ENCODE peak calls at places on chromosomes 12 and 14, in four cellular contexts. X is AG04450, B is mucosa of descending colon, F is heart left ventricle. I is an unnamed sample. For H3K9me3, the result is how much of the 10 kb centered on the place peaks cover.

GRCh38 chr14:93764211-93764659 is 24.1 kb downstream of the PRIMA1 start:
- DNase-seq in B (no peak), F (peak), X (no peak), I (peak)

GRCh38 chr12:28535216-28535615 is 345.0 kb downstream of the CCDC91 start:
- DNase-seq in B (no peak), X (no peak), F (no peak), I (no peak)

GRCh38 chr12:118467576-118467975 is 91.2 kb downstream of the SUDS3 start:
- DNase-seq in X (no peak), B (no peak), F (no peak), I (no peak)

GRCh38 chr12:124694846-124695497 is 127.6 kb upstream of the NCOR2 start:
- DNase-seq in F (peak), X (no peak), B (no peak), I (no peak)

GRCh38 chr14:55599250-55599879 is 19.4 kb downstream of the KTN1 start:
- DNase-seq in B (peak), F (peak), X (no peak), I (no peak)

GRCh38 chr14:80388980-80389711 is 177.8 kb upstream of the DIO2 start:
- DNase-seq in B (no peak), F (no peak), X (peak), I (no peak)

GRCh38 chr12:6757028-6757689 is 4.2 kb upstream of the MLF2 start:
- DNase-seq in B (no peak), X (no peak), F (no peak), I (no peak)

GRCh38 chr14:51593397-51593796 is 58.3 kb upstream of the FRMD6 start:
- DNase-seq in X (no peak), F (no peak), B (no peak), I (no peak)

GRCh38 chr12:92208613-92209121 is 63.0 kb upstream of the BTG1 start:
- DNase-seq in F (no peak), X (no peak), B (peak), I (no peak)

GRCh38 chr12:95608252-95609033 is 57.2 kb upstream of the USP44 start:
- DNase-seq in F (peak), B (peak), X (no peak), I (no peak)

DNA sequence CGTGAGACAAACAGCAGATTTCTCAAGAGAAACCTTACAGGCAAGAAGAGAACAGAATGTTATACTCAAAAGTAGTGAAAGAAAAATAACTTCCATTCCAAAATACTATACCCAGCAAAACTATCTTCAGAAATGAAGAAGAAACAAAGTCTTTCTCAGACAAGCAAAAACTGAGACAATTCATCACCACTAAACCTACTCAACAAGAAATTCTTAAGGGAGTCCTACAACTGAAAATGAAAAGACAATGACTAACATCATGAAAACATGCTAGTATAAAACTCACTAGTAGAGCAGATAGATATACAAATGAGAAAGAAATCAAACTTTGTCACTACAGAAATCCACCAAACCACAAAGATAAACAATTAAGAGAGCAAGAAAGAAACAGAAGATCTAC is 106.5 kb downstream of the CEP83 start:
- DNase-seq in F (no peak), B (no peak), X (no peak), I (no peak)
- H3K9me3 ChIP-seq in F (under half), B (half or more), X (under half), I (under half)

DNA sequence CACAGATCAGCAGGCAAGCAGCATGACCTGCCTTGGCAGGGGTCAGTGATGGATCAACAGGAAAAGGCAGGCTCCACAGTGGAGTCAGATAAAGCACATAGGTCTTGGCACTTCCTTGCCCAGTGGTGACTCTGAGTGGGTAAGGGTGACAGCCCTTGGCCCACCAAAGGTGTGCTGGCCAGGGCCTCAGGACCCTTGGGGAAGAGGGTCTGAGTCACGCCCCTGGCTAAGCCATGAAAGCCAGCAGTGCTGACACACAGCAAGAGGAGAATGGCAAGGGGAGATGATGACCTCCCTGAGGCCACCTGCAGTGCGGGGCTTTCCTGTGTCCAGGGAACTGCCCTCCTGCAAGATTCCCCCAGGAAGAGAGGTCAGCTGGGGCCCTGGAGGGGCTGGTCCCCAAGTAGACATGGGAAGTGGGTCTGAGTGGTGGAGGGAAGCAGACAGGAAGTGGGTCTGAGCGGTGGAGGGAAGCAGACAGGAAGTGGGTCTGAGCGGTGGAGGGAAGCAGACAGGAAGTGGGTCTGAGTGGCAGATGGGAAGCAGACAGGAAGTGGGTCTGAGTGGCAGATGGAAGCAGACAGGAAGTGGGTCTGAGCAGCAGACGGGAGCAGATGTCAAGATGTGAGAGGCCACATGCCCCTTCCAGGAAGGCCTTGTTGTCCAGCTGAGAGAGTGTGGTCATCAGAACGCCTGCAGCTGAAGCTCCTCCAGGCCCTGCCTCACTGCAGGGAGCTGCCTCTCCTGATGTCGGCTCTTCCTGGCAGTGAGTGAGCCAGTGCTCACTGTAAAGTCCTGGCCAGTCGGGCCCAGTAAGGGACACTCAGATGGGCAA is 34.8 kb downstream of the DIO3 start:
- DNase-seq in X (no peak), F (no peak), B (no peak), I (no peak)
- H3K9me3 ChIP-seq in X (under half), F (under half), B (under half), I (under half)

DNA sequence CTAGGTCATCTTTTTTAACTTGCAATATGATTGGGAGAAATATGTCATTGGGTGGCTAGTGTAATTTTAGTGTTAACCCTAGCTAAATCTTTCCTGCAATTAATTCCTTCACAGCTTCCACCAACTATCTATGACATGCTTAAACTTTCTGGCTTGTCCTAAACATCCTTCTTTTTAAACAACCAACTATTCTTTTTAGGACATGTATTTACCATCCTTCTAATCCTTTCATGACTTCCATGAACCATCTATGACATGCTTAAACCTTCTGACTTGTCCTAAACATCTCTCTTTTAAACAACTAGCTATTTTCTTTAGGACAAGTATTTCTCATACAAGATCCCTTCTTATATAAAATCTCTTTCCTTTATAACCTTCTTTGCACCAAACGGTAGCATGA is 179.6 kb upstream of the PDZRN4 start:
- DNase-seq in X (no peak), F (no peak), B (no peak), I (no peak)
- H3K9me3 ChIP-seq in X (under half), F (under half), B (half or more), I (under half)

GRCh38 chr14:105805701-105806100 is 279.3 kb downstream of the TMEM121 start:
- DNase-seq in X (no peak), F (no peak), B (no peak), I (no peak)
- H3K9me3 ChIP-seq in X (under half), F (under half), B (under half), I (under half)

GRCh38 chr12:34405286-34406227 is 383.3 kb downstream of the ALG10 start:
- DNase-seq in B (no peak), F (peak), X (no peak), I (peak)

GRCh38 chr12:34406228-34406995 is 384.1 kb downstream of the ALG10 start:
- DNase-seq in F (peak), B (no peak), X (no peak), I (peak)

GRCh38 chr12:34403706-34404376 is 381.5 kb downstream of the ALG10 start:
- DNase-seq in B (no peak), F (peak), X (no peak), I (peak)

GRCh38 chr12:34402899-34403705 is 380.8 kb downstream of the ALG10 start:
- DNase-seq in B (no peak), X (no peak), F (peak), I (peak)

DNA sequence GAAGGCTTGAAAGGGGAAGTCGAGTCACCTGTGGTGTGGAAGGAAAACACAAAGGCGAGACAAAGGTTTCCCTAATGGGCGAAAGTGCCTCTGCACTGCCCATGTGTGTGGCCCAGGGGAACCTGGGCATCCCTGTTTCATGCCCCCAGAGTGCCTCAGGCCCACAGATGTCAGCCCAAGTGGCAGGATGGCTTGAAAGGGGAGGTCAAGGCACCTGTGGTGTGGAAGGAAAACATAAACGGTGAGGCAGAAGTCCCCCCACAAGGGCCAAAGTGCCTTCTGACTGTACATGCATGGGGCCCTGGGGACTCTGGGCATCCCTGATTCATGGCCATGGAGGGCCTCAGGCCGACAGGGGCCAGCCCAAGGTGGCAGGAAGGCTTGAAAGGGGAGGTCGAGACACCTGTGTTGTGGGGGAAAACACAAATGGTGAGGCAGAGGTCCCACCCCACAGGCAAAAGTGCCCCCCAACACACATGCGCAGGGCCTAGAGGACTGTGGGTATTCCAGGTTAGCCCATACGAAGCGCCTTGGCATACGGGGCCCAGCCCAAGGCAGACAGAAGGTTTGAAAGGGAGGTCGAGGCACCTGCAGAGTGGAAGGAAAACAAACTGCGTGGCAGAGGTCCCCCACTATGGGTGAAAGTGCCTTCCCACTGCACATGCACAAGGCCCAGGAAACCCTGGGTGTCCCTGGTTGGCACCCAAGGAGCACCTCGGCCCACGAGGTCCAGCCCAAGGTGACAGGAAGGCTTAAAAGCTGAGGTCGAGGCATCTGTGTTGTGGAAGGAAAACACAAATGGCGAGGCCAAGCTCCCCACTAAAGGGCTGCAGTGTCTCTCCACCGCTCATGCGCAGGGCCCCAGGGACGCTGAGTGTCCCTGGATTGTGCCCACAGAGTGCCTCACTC is 382.3 kb downstream of the ALG10 start:
- DNase-seq in B (no peak), F (peak), X (no peak), I (peak)
- H3K9me3 ChIP-seq in B (half or more), F (under half), X (half or more), I (under half)

GRCh38 chr12:130448044-130448821 is 110.5 kb downstream of the PIWIL1 start:
- DNase-seq in X (no peak), F (no peak), B (no peak), I (no peak)
- H3K9me3 ChIP-seq in X (half or more), F (under half), B (under half), I (under half)

DNA sequence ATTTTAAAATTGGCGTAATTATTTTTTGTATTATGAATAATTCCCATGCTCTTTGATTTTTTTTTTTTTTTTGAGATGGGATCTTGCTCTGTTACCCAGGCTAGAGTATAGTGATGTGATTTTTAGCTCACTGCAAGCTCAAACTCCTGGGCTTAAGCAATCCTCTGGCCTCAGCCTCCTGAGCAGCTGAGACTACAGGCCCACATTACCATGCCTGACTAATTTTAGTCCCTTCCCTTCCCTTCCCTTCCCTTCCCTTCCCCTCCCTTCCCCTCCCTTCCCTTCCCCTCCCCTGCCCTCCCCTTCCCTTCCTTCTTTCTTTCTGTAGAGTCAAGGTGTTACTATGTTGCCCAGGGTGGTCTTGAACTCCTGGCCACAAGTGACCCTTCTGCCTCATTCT is 9.4 kb upstream of the KIF26A start:
- DNase-seq in X (no peak), F (no peak), B (no peak), I (no peak)
- H3K9me3 ChIP-seq in X (under half), F (under half), B (under half), I (under half)

GRCh38 chr14:105836160-105836559 is 309.8 kb downstream of the TMEM121 start:
- DNase-seq in B (no peak), F (no peak), X (no peak), I (no peak)

GRCh38 chr14:105830171-105830570 is 303.8 kb downstream of the TMEM121 start:
- DNase-seq in B (no peak), F (no peak), X (no peak), I (no peak)
- H3K9me3 ChIP-seq in B (under half), F (under half), X (under half), I (under half)

GRCh38 chr12:34208331-34209258 is 186.3 kb downstream of the ALG10 start:
- DNase-seq in X (no peak), F (no peak), B (no peak), I (no peak)
- H3K9me3 ChIP-seq in X (half or more), F (under half), B (half or more), I (under half)

I was measured in sigmoid colon.